ENCODE peak calls at places on chromosomes 2 and 18, in six cellular contexts. E, J, W, Q, Y and N are unnamed samples.

GRCh38 chr2:68742638-68743037 is 8.0 kb downstream of the ARHGAP25 start:
- DNase-seq in W (no peak), E (no peak), J (no peak), Y (no peak), Q (no peak), N (no peak)

GRCh38 chr2:33207336-33207735 is 260.6 kb downstream of the LTBP1 start:
- DNase-seq in Q (peak; percentile 45), Y (no peak), J (no peak), W (peak; percentile 35), E (no peak), N (no peak)

GRCh38 chr2:178266445-178266844 is 72.1 kb downstream of the OSBPL6 start:
- DNase-seq in E (no peak), Y (no peak), W (no peak), J (no peak), Q (no peak), N (no peak)

GRCh38 chr2:16774980-16775963 is 109.6 kb upstream of the CYRIA start:
- DNase-seq in J (no peak), Q (peak; percentile 17), E (no peak), W (peak; percentile 31), Y (peak; percentile 49), N (no peak)

GRCh38 chr2:72130671-72131360 is 16.8 kb downstream of the CYP26B1 start:
- DNase-seq in J (no peak), Y (no peak), W (no peak), Q (peak; percentile 34), E (no peak), N (no peak)

GRCh38 chr2:207163053-207163814 is 2.5 kb downstream of the KLF7 start:
- DNase-seq in J (no peak), E (peak; percentile 91), W (peak; percentile 91), Y (peak; percentile 94), Q (peak; percentile 96), N (peak; percentile 87)

GRCh38 chr2:167294775-167295140 is 406.5 kb downstream of the XIRP2 start:
- DNase-seq in Q (no peak), J (no peak), E (no peak), Y (no peak), W (no peak), N (no peak)

GRCh38 chr18:21998531-21998930 is 170.9 kb upstream of the GATA6 start:
- DNase-seq in W (no peak), E (no peak), Q (no peak), Y (no peak), J (no peak), N (no peak)

GRCh38 chr2:241863021-241863954 is 4.6 kb upstream of the PDCD1 start:
- DNase-seq in W (no peak), J (no peak), Q (peak; percentile 25), E (peak; percentile 62), Y (peak; percentile 56), N (no peak)

GRCh38 chr2:229454934-229455631 is 184.0 kb upstream of the PID1 start:
- DNase-seq in W (peak; percentile 85), Y (peak; percentile 94), E (peak; percentile 92), J (no peak), Q (peak; percentile 99), N (peak; percentile 90)

GRCh38 chr18:66211693-66212195 is 392.1 kb downstream of the CDH19 start:
- DNase-seq in E (no peak), Q (no peak), Y (no peak), W (no peak), J (no peak), N (no peak)

GRCh38 chr2:216308532-216308931 is 63.8 kb downstream of the MARCHF4 start:
- DNase-seq in E (no peak), Y (no peak), J (no peak), W (peak; percentile 59), Q (peak; percentile 94), N (peak; percentile 27)

GRCh38 chr2:142974288-142975024 is 97.0 kb downstream of the KYNU start:
- DNase-seq in J (no peak), Y (peak; percentile 58), W (peak; percentile 51), E (peak; percentile 15), Q (peak; percentile 54), N (peak; percentile 41)

GRCh38 chr2:148552675-148553331 is 91.7 kb upstream of the EPC2 start:
- DNase-seq in E (peak; percentile 14), Q (no peak), Y (peak; percentile 15), W (no peak), J (no peak), N (no peak)

GRCh38 chr2:29519996-29520395 is 401.4 kb downstream of the ALK start:
- DNase-seq in J (no peak), Y (peak; percentile 39), E (peak; percentile 46), Q (peak; percentile 61), W (peak; percentile 12), N (peak; percentile 74)

GRCh38 chr2:21657475-21657874 is 533.7 kb downstream of the TDRD15 start:
- DNase-seq in J (no peak), Q (no peak), E (peak; percentile 28), W (no peak), Y (no peak), N (no peak)